ENCODE peak calls at places on chromosome 22, in four cellular contexts. One of them, this sample, is unnamed.

GRCh38 chr22:28025333-28025732 is 106.3 kb upstream of the PITPNB start:
- DNase-seq in transverse colon: no peak
- DNase-seq in sigmoid colon: peak
- DNase-seq in SK-N-SH: peak
- DNase-seq in this sample: peak

GRCh38 chr22:45120440-45120839 is 43.3 kb upstream of the NUP50 start:
- DNase-seq in transverse colon: no peak
- DNase-seq in sigmoid colon: no peak
- DNase-seq in SK-N-SH: no peak
- DNase-seq in this sample: no peak

GRCh38 chr22:40414306-40414705 is 43.9 kb downstream of the SGSM3 start:
- DNase-seq in transverse colon: no peak
- DNase-seq in sigmoid colon: no peak
- DNase-seq in SK-N-SH: no peak
- DNase-seq in this sample: no peak

GRCh38 chr22:46066691-46067090 is 83.6 kb upstream of the PPARA start:
- DNase-seq in transverse colon: peak
- DNase-seq in sigmoid colon: peak
- DNase-seq in SK-N-SH: no peak
- DNase-seq in this sample: peak

GRCh38 chr22:46501701-46502100 is 35.7 kb downstream of the CELSR1 start:
- DNase-seq in transverse colon: no peak
- DNase-seq in sigmoid colon: no peak
- DNase-seq in SK-N-SH: no peak
- DNase-seq in this sample: no peak

GRCh38 chr22:35749808-35750207 is 32.1 kb downstream of the APOL5 start:
- DNase-seq in transverse colon: no peak
- DNase-seq in sigmoid colon: no peak
- DNase-seq in SK-N-SH: no peak
- DNase-seq in this sample: no peak

GRCh38 chr22:47567741-47568140 is 805.3 kb downstream of the TBC1D22A start:
- DNase-seq in transverse colon: no peak
- DNase-seq in sigmoid colon: no peak
- DNase-seq in SK-N-SH: no peak
- DNase-seq in this sample: no peak

GRCh38 chr22:35785181-35785923 is 67.7 kb downstream of the APOL5 start:
- DNase-seq in transverse colon: no peak
- DNase-seq in sigmoid colon: no peak
- DNase-seq in SK-N-SH: no peak
- DNase-seq in this sample: no peak

GRCh38 chr22:50315289-50316113 is 8.1 kb upstream of the PLXNB2 start:
- DNase-seq in transverse colon: no peak
- DNase-seq in sigmoid colon: no peak
- DNase-seq in SK-N-SH: peak
- DNase-seq in this sample: no peak

GRCh38 chr22:32836286-32836859 is 34.9 kb downstream of the TIMP3 start:
- DNase-seq in transverse colon: no peak
- DNase-seq in sigmoid colon: no peak
- DNase-seq in SK-N-SH: peak
- DNase-seq in this sample: no peak

GRCh38 chr22:24588370-24588755 is 4.5 kb downstream of the LRRC75B start:
- DNase-seq in transverse colon: no peak
- DNase-seq in sigmoid colon: peak
- DNase-seq in SK-N-SH: peak
- DNase-seq in this sample: peak
- TF ChIP-seq EP300 in transverse colon: no peak
- TF ChIP-seq EP300 in sigmoid colon: no peak
- TF ChIP-seq EP300 in SK-N-SH: no peak
- TF ChIP-seq EP300 in this sample: no peak

DNA sequence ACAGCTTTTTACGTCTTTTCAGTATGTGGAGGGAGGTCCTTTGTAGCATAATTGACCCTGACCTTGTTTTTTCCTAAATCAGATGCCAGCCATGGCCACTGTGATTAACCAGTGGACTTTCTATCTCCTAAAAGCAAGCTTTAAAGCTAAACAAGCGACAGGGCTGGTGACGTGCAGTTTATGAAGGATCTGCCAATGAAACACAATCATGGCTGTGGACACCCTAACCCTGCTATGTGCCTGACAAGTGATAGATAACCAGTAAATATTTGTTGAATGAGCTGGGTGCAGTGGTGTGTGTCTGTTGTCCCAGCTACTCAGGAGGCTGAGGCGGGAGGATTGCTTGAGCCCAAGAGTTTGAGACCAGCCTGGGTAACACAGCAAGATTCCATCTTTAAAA is 64.2 kb downstream of the LIF start:
- DNase-seq in transverse colon: no peak
- DNase-seq in sigmoid colon: no peak
- DNase-seq in SK-N-SH: no peak
- DNase-seq in this sample: no peak
- TF ChIP-seq EP300 in transverse colon: no peak
- TF ChIP-seq EP300 in sigmoid colon: no peak
- TF ChIP-seq EP300 in SK-N-SH: no peak
- TF ChIP-seq EP300 in this sample: no peak

DNA sequence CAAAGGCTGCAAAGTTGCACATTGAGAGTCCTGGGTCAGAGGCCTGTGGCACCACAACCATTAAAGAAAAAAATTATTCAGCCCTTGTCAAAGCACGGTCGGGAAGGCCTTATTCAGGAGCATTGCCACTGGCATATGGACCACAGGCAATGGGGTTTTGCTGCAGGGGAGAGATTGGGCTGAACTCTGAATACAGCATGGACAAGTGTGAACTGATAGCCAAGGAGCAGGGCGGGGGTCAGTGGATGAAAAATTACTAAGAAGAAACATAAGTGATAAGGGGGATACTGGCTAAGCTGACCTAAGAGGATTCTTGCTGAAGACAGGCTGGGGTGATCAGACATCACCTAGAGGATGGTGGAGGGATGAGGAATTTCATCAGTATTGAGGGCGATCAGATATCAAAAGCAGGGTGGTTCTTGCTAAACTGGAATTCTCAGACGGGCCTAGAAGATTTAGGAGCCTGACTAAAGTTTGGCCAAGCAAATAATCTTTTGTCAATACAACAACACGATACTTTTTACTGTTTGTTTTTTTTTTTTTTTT is 3.3 kb upstream of the DGCR8 start:
- DNase-seq in transverse colon: no peak
- DNase-seq in sigmoid colon: no peak
- DNase-seq in SK-N-SH: no peak
- DNase-seq in this sample: no peak
- TF ChIP-seq EP300 in transverse colon: no peak
- TF ChIP-seq EP300 in sigmoid colon: no peak
- TF ChIP-seq EP300 in SK-N-SH: no peak
- TF ChIP-seq EP300 in this sample: no peak

GRCh38 chr22:17349172-17349571 is 20.1 kb upstream of the CECR2 start:
- DNase-seq in transverse colon: no peak
- DNase-seq in sigmoid colon: no peak
- DNase-seq in SK-N-SH: no peak
- DNase-seq in this sample: no peak
- TF ChIP-seq EP300 in transverse colon: no peak
- TF ChIP-seq EP300 in sigmoid colon: no peak
- TF ChIP-seq EP300 in SK-N-SH: no peak
- TF ChIP-seq EP300 in this sample: no peak

GRCh38 chr22:20117656-20118571 is 888 bp upstream of the TRMT2A start:
- DNase-seq in transverse colon: peak
- DNase-seq in sigmoid colon: no peak
- DNase-seq in SK-N-SH: no peak
- DNase-seq in this sample: no peak
- TF ChIP-seq EP300 in transverse colon: no peak
- TF ChIP-seq EP300 in sigmoid colon: no peak
- TF ChIP-seq EP300 in SK-N-SH: no peak
- TF ChIP-seq EP300 in this sample: no peak

DNA sequence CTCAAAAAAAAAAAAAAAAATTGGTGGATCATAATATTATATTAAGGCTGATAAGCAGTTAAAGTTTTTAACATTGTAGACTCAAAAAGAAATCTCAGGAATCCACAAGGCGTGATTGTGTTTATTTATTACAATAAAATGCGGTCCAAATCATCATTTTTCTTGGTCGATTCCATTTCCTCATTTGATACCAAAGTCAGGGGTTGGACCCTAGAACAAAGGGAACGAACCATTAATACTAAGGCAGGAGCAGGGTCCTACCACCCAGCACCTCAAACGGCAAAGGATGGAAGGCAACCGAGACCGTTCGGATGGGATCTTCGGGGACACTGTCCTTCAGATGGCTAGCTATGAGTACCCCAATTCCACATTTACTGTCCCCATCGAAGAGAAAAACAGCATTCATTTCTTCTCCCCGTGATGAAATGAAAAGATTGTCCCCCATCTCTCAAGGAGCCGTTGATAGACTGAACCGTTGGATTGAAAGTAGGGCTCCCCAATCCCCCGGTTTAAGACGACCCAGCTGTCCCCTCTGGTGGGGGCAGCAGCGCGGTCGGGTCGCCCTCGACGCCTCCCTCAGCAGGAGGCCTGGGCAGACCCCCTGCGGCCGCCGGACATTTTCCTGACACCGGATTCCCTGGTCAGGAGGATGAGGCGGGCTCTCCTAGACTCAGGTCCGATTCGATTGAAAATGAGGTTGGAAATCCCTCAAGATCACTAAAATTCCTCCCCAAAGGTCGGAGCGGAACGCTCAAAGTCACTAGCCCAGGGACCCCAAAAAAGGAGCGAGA is 607 bp downstream of the DMC1 start:
- DNase-seq in transverse colon: peak
- DNase-seq in sigmoid colon: peak
- DNase-seq in SK-N-SH: peak
- DNase-seq in this sample: no peak
- TF ChIP-seq EP300 in transverse colon: no peak
- TF ChIP-seq EP300 in sigmoid colon: no peak
- TF ChIP-seq EP300 in SK-N-SH: no peak
- TF ChIP-seq EP300 in this sample: no peak

GRCh38 chr22:39236321-39237275 is 8.2 kb downstream of the PDGFB start:
- DNase-seq in transverse colon: peak
- DNase-seq in sigmoid colon: no peak
- DNase-seq in SK-N-SH: no peak
- DNase-seq in this sample: no peak
- TF ChIP-seq EP300 in transverse colon: no peak
- TF ChIP-seq EP300 in sigmoid colon: no peak
- TF ChIP-seq EP300 in SK-N-SH: no peak
- TF ChIP-seq EP300 in this sample: no peak

GRCh38 chr22:30882181-30882771 is 86.3 kb downstream of the MORC2 start:
- DNase-seq in transverse colon: no peak
- DNase-seq in sigmoid colon: no peak
- DNase-seq in SK-N-SH: no peak
- DNase-seq in this sample: no peak
- TF ChIP-seq EP300 in transverse colon: no peak
- TF ChIP-seq EP300 in sigmoid colon: no peak
- TF ChIP-seq EP300 in SK-N-SH: no peak
- TF ChIP-seq EP300 in this sample: no peak

GRCh38 chr22:23305922-23306374 is 125.6 kb downstream of the BCR start:
- DNase-seq in transverse colon: peak
- DNase-seq in sigmoid colon: peak
- DNase-seq in SK-N-SH: peak
- DNase-seq in this sample: peak
- TF ChIP-seq EP300 in transverse colon: no peak
- TF ChIP-seq EP300 in sigmoid colon: peak
- TF ChIP-seq EP300 in SK-N-SH: no peak
- TF ChIP-seq EP300 in this sample: no peak

GRCh38 chr22:48993655-48994054 is 834.0 kb downstream of the BRD1 start:
- DNase-seq in transverse colon: no peak
- DNase-seq in sigmoid colon: no peak
- DNase-seq in SK-N-SH: no peak
- DNase-seq in this sample: no peak
- TF ChIP-seq EP300 in transverse colon: no peak
- TF ChIP-seq EP300 in sigmoid colon: no peak
- TF ChIP-seq EP300 in SK-N-SH: no peak
- TF ChIP-seq EP300 in this sample: no peak

This sample was measured in suprapubic skin.